ENCODE peak calls at places on chromosomes 11 and 22, in ten cellular contexts. N is small intestine; L is A673; Q is CD8-positive, alpha-beta T cell; M is uterus; Y is mammary epithelial cell; S is lung; U is kidney; J is spleen; P is heart left ventricle. E is an unnamed sample.
A peak's percentile ranks its signal among the peaks of the same experiment; 100 is the strongest.

GRCh38 chr11:45482331-45482730 is 183.1 kb downstream of the CHST1 start:
- DNase-seq in Y (no peak), M (no peak), S (no peak), U (no peak), J (no peak), P (no peak), L (no peak), Q (no peak), N (no peak), E (no peak)

GRCh38 chr11:107859459-107860239 is 1.1 kb upstream of the SLC35F2 start:
- DNase-seq in N (peak; percentile 51), P (no peak), U (peak; percentile 78), Q (peak; percentile 51), J (peak; percentile 87), M (no peak), Y (peak; percentile 27), L (peak; percentile 67), S (no peak), E (peak; percentile 25)

GRCh38 chr11:73961321-73961720 is 10.5 kb downstream of the DNAJB13 start:
- DNase-seq in U (peak; percentile 26), Y (no peak), Q (no peak), N (no peak), P (no peak), S (no peak), J (no peak), L (no peak), M (no peak), E (no peak)

GRCh38 chr11:128153697-128154048 is 433.7 kb downstream of the ETS1 start:
- DNase-seq in N (no peak), U (no peak), L (no peak), P (no peak), M (no peak), Y (no peak), S (no peak), J (no peak), Q (no peak), E (no peak)

GRCh38 chr11:57395905-57396623 is 5.6 kb upstream of the PRG2 start:
- DNase-seq in S (no peak), N (no peak), J (no peak), M (no peak), Y (no peak), U (no peak), P (no peak), L (no peak), Q (no peak), E (no peak)

GRCh38 chr11:11856638-11857037 is 14.9 kb downstream of the USP47 start:
- DNase-seq in S (no peak), Q (no peak), U (no peak), P (no peak), L (no peak), Y (peak; percentile 44), M (no peak), J (no peak), N (no peak), E (no peak)

GRCh38 chr22:36027579-36027959 is 1.1 kb downstream of the RBFOX2 start:
- DNase-seq in S (no peak), N (peak; percentile 25), J (no peak), Q (no peak), L (peak; percentile 43), P (no peak), M (peak; percentile 34), U (no peak), Y (peak; percentile 21), E (peak; percentile 10)

GRCh38 chr11:68687986-68688385 is 3.6 kb downstream of the GAL start:
- DNase-seq in S (no peak), M (no peak), P (no peak), Q (no peak), U (no peak), L (no peak), N (no peak), J (no peak), Y (no peak), E (no peak)

GRCh38 chr11:102345923-102346322 is 1.1 kb upstream of the BIRC2 start:
- DNase-seq in M (no peak), S (no peak), L (peak; percentile 78), N (no peak), J (no peak), P (no peak), U (no peak), Y (peak; percentile 88), Q (no peak), E (no peak)

GRCh38 chr11:13958596-13958995 is 3.9 kb upstream of the SPON1 start:
- DNase-seq in J (no peak), M (no peak), U (no peak), S (no peak), N (no peak), Y (no peak), L (no peak), Q (no peak), P (no peak), E (no peak)

GRCh38 chr11:68146704-68147474 is 25.7 kb upstream of the CHKA start:
- DNase-seq in J (no peak), Y (no peak), S (peak; percentile 57), N (peak; percentile 95), Q (no peak), U (no peak), L (no peak), M (no peak), P (no peak), E (no peak)

DNA sequence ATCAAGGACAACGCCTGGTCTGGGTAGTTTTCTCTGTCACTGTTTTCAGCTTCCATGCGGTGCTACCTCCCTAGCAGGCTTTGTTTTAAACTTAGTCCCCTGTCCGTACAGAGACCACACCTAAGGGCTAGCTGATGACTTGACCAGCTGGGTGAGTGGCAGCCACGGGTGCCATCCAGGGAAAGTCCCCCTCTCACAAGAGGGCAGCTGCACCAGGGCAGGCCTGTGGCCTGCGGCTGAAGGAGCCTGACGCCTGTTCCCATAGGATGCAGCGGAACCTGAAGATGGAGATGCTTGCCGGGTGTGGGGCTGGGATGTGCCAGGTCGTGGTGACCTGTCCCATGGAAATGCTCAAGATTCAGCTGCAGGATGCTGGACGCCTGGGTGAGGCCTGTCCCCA is 19.9 kb downstream of the SLC25A18 start:
- DNase-seq in L (no peak), N (no peak), U (no peak), M (no peak), Y (no peak), J (peak; percentile 41), Q (no peak), P (no peak), S (no peak), E (no peak)
- H3K4me1 ChIP-seq in L (peaks cover 9% of the 10 kb centered on the region), N (no peaks in the 10 kb centered on the region), U (no peaks in the 10 kb centered on the region), M (no peaks in the 10 kb centered on the region), Y (no peaks in the 10 kb centered on the region), J (no peaks in the 10 kb centered on the region), Q (no peaks in the 10 kb centered on the region), P (no peaks in the 10 kb centered on the region), S (no peaks in the 10 kb centered on the region), E (peaks cover 4% of the 10 kb centered on the region)

GRCh38 chr11:62922189-62922589 is 1.0 kb upstream of the CHRM1 start:
- DNase-seq in J (peak; percentile 56), U (no peak), L (no peak), Q (no peak), P (no peak), N (no peak), Y (no peak), M (no peak), S (no peak), E (no peak)
- H3K27ac ChIP-seq in J (no peak overlapping the region), U (no peak overlapping the region), L (no peak overlapping the region), Q (no peak overlapping the region), P (no peak overlapping the region), N (no peak overlapping the region), Y (no peak overlapping the region), M (no peak overlapping the region), S (peak overlapping the region; percentile 45), E (no peak overlapping the region)

DNA sequence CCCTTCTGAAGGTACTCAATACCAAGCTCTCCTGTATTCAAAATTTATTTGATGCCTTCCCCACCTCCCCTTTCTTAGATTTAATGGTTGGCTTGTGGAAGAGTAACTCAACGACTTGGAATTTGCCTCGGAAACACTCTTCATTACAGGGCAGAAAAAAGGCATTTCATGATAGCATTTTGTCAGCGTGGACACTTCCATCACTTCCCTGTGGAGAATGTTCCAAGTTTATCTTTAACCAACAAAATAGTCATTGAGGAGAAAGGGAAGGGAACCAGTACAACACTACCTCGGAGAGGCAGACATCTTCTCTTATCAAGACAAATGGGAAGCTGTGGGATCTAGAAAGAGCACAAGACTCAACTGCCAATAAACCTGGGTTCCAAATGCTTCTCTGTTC is 177.2 kb upstream of the MTMR2 start:
- DNase-seq in P (no peak), S (no peak), L (no peak), N (no peak), J (no peak), Q (no peak), Y (no peak), U (no peak), M (no peak), E (no peak)
- H3K4me1 ChIP-seq in P (peaks cover 6% of the 10 kb centered on the region), S (peaks cover 4% of the 10 kb centered on the region), L (peaks cover 20% of the 10 kb centered on the region), N (peaks cover 9% of the 10 kb centered on the region), J (peaks cover 26% of the 10 kb centered on the region), Q (peaks cover 8% of the 10 kb centered on the region), Y (peaks cover 52% of the 10 kb centered on the region), U (peaks cover 16% of the 10 kb centered on the region), M (peaks cover 9% of the 10 kb centered on the region), E (peaks cover 24% of the 10 kb centered on the region)

DNA sequence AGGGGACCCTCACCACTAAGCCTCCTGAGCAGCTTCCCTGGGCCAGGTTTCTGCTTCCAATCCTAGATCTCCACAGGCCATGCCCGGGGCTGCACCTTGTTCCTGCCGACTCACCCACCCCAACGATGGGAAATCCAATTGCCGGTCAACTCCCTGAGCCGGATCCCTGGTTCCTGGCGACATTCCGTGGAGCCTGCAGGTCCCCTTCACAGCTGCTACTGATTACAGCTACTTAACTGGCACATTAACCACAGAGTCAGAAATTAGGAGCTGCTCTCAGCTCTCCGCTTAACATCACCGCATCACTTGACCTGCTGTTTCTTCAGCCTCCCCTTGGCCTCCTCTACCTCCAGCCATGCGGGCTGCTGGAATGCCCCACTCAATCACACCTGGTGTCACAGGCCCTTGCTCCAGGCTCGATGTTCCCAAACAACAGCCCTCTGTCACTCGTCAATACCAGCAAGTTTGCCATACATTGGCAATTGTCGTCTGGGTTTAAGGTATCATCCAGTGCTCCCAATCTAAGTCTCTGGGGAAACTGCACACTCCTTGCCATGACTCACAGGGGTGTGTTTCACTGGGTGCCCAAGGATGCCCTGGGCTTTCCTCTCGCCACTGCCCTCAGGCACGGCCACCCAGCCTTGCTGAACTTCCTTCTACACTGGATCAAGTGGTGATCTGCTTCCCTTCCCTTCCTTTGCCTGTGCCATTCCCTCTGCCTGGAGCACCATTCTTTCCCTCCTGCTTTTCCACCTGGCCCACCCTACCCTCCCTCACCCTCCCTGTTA is 181.0 kb downstream of the MN1 start:
- DNase-seq in U (no peak), L (no peak), J (no peak), S (no peak), Y (peak; percentile 64), M (no peak), P (no peak), N (no peak), Q (no peak), E (no peak)
- H3K27ac ChIP-seq in U (no peak overlapping the region), L (no peak overlapping the region), J (no peak overlapping the region), S (no peak overlapping the region), Y (no peak overlapping the region), M (no peak overlapping the region), P (no peak overlapping the region), N (no peak overlapping the region), Q (no peak overlapping the region), E (no peak overlapping the region)

GRCh38 chr11:130164221-130164570 is 4.6 kb downstream of the ST14 start:
- DNase-seq in J (no peak), S (no peak), P (no peak), L (no peak), U (no peak), Y (no peak), N (no peak), Q (no peak), M (no peak), E (no peak)
- H3K4me1 ChIP-seq in J (peaks cover 76% of the 10 kb centered on the region), S (no peaks in the 10 kb centered on the region), P (peaks cover 5% of the 10 kb centered on the region), L (peaks cover 9% of the 10 kb centered on the region), U (peaks cover 32% of the 10 kb centered on the region), Y (peaks cover 46% of the 10 kb centered on the region), N (no peaks in the 10 kb centered on the region), Q (peaks cover 4% of the 10 kb centered on the region), M (peaks cover 10% of the 10 kb centered on the region), E (peaks cover 13% of the 10 kb centered on the region)

E was measured in tibial nerve.